ENCODE peak calls at places on chromosome 20, in ten cellular contexts. One of them, this sample, is unnamed.

GRCh38 chr20:56710577-56711465 is 81.7 kb downstream of the TFAP2C start:
- DNase-seq in tibial artery: no peak
- DNase-seq in keratinocyte: no peak
- DNase-seq in endodermal cell: no peak
- DNase-seq in lower lobe of right lung: peak; percentile 54
- DNase-seq in SJCRH30: no peak
- DNase-seq in colonic mucosa: no peak
- DNase-seq in K562: no peak
- DNase-seq in mesenchymal stem cell: peak; percentile 63
- DNase-seq in left ventricle myocardium inferior: no peak
- DNase-seq in this sample: peak; percentile 14

GRCh38 chr20:32789896-32790750 is 27.9 kb downstream of the DNMT3B start:
- DNase-seq in keratinocyte: no peak
- DNase-seq in left ventricle myocardium inferior: peak; percentile 70
- DNase-seq in lower lobe of right lung: peak; percentile 72
- DNase-seq in endodermal cell: peak; percentile 93
- DNase-seq in K562: peak; percentile 83
- DNase-seq in SJCRH30: peak; percentile 86
- DNase-seq in colonic mucosa: peak; percentile 77
- DNase-seq in mesenchymal stem cell: peak; percentile 60
- DNase-seq in tibial artery: peak; percentile 79
- DNase-seq in this sample: peak; percentile 64

GRCh38 chr20:24153101-24154040 is 164.8 kb upstream of the GGTLC1 start:
- DNase-seq in SJCRH30: no peak
- DNase-seq in colonic mucosa: no peak
- DNase-seq in K562: no peak
- DNase-seq in mesenchymal stem cell: no peak
- DNase-seq in keratinocyte: no peak
- DNase-seq in left ventricle myocardium inferior: no peak
- DNase-seq in tibial artery: no peak
- DNase-seq in lower lobe of right lung: no peak
- DNase-seq in endodermal cell: no peak
- DNase-seq in this sample: no peak

GRCh38 chr20:19934792-19935491 is 82.2 kb upstream of the NAA20 start:
- DNase-seq in left ventricle myocardium inferior: peak; percentile 58
- DNase-seq in colonic mucosa: peak; percentile 89
- DNase-seq in K562: no peak
- DNase-seq in tibial artery: peak; percentile 81
- DNase-seq in mesenchymal stem cell: peak; percentile 62
- DNase-seq in lower lobe of right lung: peak; percentile 71
- DNase-seq in SJCRH30: no peak
- DNase-seq in keratinocyte: no peak
- DNase-seq in endodermal cell: no peak
- DNase-seq in this sample: no peak

GRCh38 chr20:48761023-48761785 is 66.6 kb downstream of the PREX1 start:
- DNase-seq in mesenchymal stem cell: no peak
- DNase-seq in left ventricle myocardium inferior: peak; percentile 39
- DNase-seq in K562: no peak
- DNase-seq in colonic mucosa: peak; percentile 46
- DNase-seq in endodermal cell: no peak
- DNase-seq in keratinocyte: no peak
- DNase-seq in tibial artery: no peak
- DNase-seq in lower lobe of right lung: peak; percentile 75
- DNase-seq in SJCRH30: no peak
- DNase-seq in this sample: no peak

GRCh38 chr20:5636841-5637240 is 113.4 kb upstream of the SHLD1 start:
- DNase-seq in keratinocyte: no peak
- DNase-seq in left ventricle myocardium inferior: no peak
- DNase-seq in SJCRH30: no peak
- DNase-seq in endodermal cell: no peak
- DNase-seq in mesenchymal stem cell: no peak
- DNase-seq in K562: no peak
- DNase-seq in colonic mucosa: no peak
- DNase-seq in tibial artery: no peak
- DNase-seq in lower lobe of right lung: no peak
- DNase-seq in this sample: no peak

GRCh38 chr20:47559141-47559540 is 57.5 kb downstream of the NCOA3 start:
- DNase-seq in keratinocyte: no peak
- DNase-seq in left ventricle myocardium inferior: no peak
- DNase-seq in SJCRH30: no peak
- DNase-seq in lower lobe of right lung: no peak
- DNase-seq in endodermal cell: no peak
- DNase-seq in mesenchymal stem cell: peak; percentile 33
- DNase-seq in colonic mucosa: no peak
- DNase-seq in K562: no peak
- DNase-seq in tibial artery: no peak
- DNase-seq in this sample: no peak

GRCh38 chr20:8144282-8145245 is 12.5 kb downstream of the PLCB1 start:
- DNase-seq in mesenchymal stem cell: peak; percentile 72
- DNase-seq in colonic mucosa: no peak
- DNase-seq in endodermal cell: peak; percentile 54
- DNase-seq in left ventricle myocardium inferior: no peak
- DNase-seq in tibial artery: no peak
- DNase-seq in SJCRH30: no peak
- DNase-seq in keratinocyte: no peak
- DNase-seq in lower lobe of right lung: no peak
- DNase-seq in K562: no peak
- DNase-seq in this sample: peak; percentile 92

GRCh38 chr20:48453477-48454093 is 374.2 kb downstream of the PREX1 start:
- DNase-seq in SJCRH30: no peak
- DNase-seq in left ventricle myocardium inferior: no peak
- DNase-seq in tibial artery: no peak
- DNase-seq in keratinocyte: no peak
- DNase-seq in lower lobe of right lung: no peak
- DNase-seq in endodermal cell: no peak
- DNase-seq in K562: no peak
- DNase-seq in mesenchymal stem cell: no peak
- DNase-seq in colonic mucosa: no peak
- DNase-seq in this sample: no peak

GRCh38 chr20:32481311-32482103 is 103.6 kb downstream of the NOL4L start:
- DNase-seq in endodermal cell: peak; percentile 68
- DNase-seq in colonic mucosa: peak; percentile 66
- DNase-seq in left ventricle myocardium inferior: no peak
- DNase-seq in mesenchymal stem cell: peak; percentile 71
- DNase-seq in SJCRH30: no peak
- DNase-seq in keratinocyte: no peak
- DNase-seq in lower lobe of right lung: no peak
- DNase-seq in tibial artery: no peak
- DNase-seq in K562: no peak
- DNase-seq in this sample: no peak

GRCh38 chr20:57957397-57958049 is 247.7 kb upstream of the PMEPA1 start:
- DNase-seq in keratinocyte: no peak
- DNase-seq in colonic mucosa: no peak
- DNase-seq in endodermal cell: no peak
- DNase-seq in lower lobe of right lung: no peak
- DNase-seq in SJCRH30: no peak
- DNase-seq in left ventricle myocardium inferior: no peak
- DNase-seq in tibial artery: no peak
- DNase-seq in mesenchymal stem cell: no peak
- DNase-seq in K562: no peak
- DNase-seq in this sample: peak; percentile 34

GRCh38 chr20:52494244-52494643 is 302.7 kb upstream of the ZFP64 start:
- DNase-seq in tibial artery: no peak
- DNase-seq in mesenchymal stem cell: peak; percentile 97
- DNase-seq in K562: no peak
- DNase-seq in SJCRH30: no peak
- DNase-seq in colonic mucosa: no peak
- DNase-seq in left ventricle myocardium inferior: no peak
- DNase-seq in keratinocyte: peak; percentile 32
- DNase-seq in lower lobe of right lung: no peak
- DNase-seq in endodermal cell: no peak
- DNase-seq in this sample: peak; percentile 46

GRCh38 chr20:38272398-38272797 is 11.9 kb upstream of the KIAA1755 start:
- DNase-seq in K562: no peak
- DNase-seq in mesenchymal stem cell: peak; percentile 71
- DNase-seq in endodermal cell: no peak
- DNase-seq in tibial artery: peak; percentile 58
- DNase-seq in SJCRH30: no peak
- DNase-seq in lower lobe of right lung: no peak
- DNase-seq in left ventricle myocardium inferior: no peak
- DNase-seq in colonic mucosa: no peak
- DNase-seq in keratinocyte: peak; percentile 33
- DNase-seq in this sample: no peak

GRCh38 chr20:19786311-19786710 is 28.3 kb downstream of the RIN2 start:
- DNase-seq in keratinocyte: peak; percentile 96
- DNase-seq in lower lobe of right lung: no peak
- DNase-seq in colonic mucosa: peak; percentile 71
- DNase-seq in K562: no peak
- DNase-seq in mesenchymal stem cell: peak; percentile 82
- DNase-seq in tibial artery: peak; percentile 71
- DNase-seq in left ventricle myocardium inferior: peak; percentile 59
- DNase-seq in endodermal cell: no peak
- DNase-seq in SJCRH30: peak; percentile 95
- DNase-seq in this sample: peak; percentile 83

GRCh38 chr20:53162251-53162835 is 190.2 kb downstream of the TSHZ2 start:
- DNase-seq in K562: peak; percentile 82
- DNase-seq in endodermal cell: peak; percentile 87
- DNase-seq in SJCRH30: peak; percentile 19
- DNase-seq in colonic mucosa: no peak
- DNase-seq in keratinocyte: no peak
- DNase-seq in tibial artery: no peak
- DNase-seq in mesenchymal stem cell: peak; percentile 68
- DNase-seq in left ventricle myocardium inferior: peak; percentile 29
- DNase-seq in lower lobe of right lung: no peak
- DNase-seq in this sample: peak; percentile 33

GRCh38 chr20:47289096-47289495 is 67.4 kb downstream of the ZMYND8 start:
- DNase-seq in K562: no peak
- DNase-seq in colonic mucosa: no peak
- DNase-seq in endodermal cell: no peak
- DNase-seq in lower lobe of right lung: no peak
- DNase-seq in left ventricle myocardium inferior: no peak
- DNase-seq in keratinocyte: no peak
- DNase-seq in mesenchymal stem cell: no peak
- DNase-seq in SJCRH30: no peak
- DNase-seq in tibial artery: no peak
- DNase-seq in this sample: no peak

GRCh38 chr20:49775229-49775693 is 37.4 kb upstream of the SLC9A8 start:
- DNase-seq in SJCRH30: peak; percentile 99
- DNase-seq in mesenchymal stem cell: peak; percentile 94
- DNase-seq in lower lobe of right lung: peak; percentile 65
- DNase-seq in keratinocyte: no peak
- DNase-seq in endodermal cell: peak; percentile 83
- DNase-seq in left ventricle myocardium inferior: no peak
- DNase-seq in tibial artery: peak; percentile 68
- DNase-seq in colonic mucosa: peak; percentile 67
- DNase-seq in K562: peak; percentile 63
- DNase-seq in this sample: peak; percentile 38

GRCh38 chr20:46017272-46017671 is 8.6 kb downstream of the MMP9 start:
- DNase-seq in endodermal cell: no peak
- DNase-seq in colonic mucosa: no peak
- DNase-seq in keratinocyte: no peak
- DNase-seq in K562: no peak
- DNase-seq in tibial artery: no peak
- DNase-seq in lower lobe of right lung: no peak
- DNase-seq in SJCRH30: no peak
- DNase-seq in mesenchymal stem cell: no peak
- DNase-seq in left ventricle myocardium inferior: no peak
- DNase-seq in this sample: no peak
- H3K27me3 ChIP-seq in endodermal cell: peaks cover 7% of the 10 kb centered on the region
- H3K27me3 ChIP-seq in colonic mucosa: peaks cover 14% of the 10 kb centered on the region
- H3K27me3 ChIP-seq in keratinocyte: peaks cover 6% of the 10 kb centered on the region
- H3K27me3 ChIP-seq in K562: no peaks in the 10 kb centered on the region
- H3K27me3 ChIP-seq in tibial artery: peaks cover 85% of the 10 kb centered on the region
- H3K27me3 ChIP-seq in lower lobe of right lung: peaks cover 85% of the 10 kb centered on the region
- H3K27me3 ChIP-seq in SJCRH30: peaks cover 4% of the 10 kb centered on the region
- H3K27me3 ChIP-seq in mesenchymal stem cell: peaks cover 61% of the 10 kb centered on the region
- H3K27me3 ChIP-seq in left ventricle myocardium inferior: peaks cover 100% of the 10 kb centered on the region
- H3K27me3 ChIP-seq in this sample: peaks cover 7% of the 10 kb centered on the region

GRCh38 chr20:61746147-61746646 is 319.5 kb downstream of the TAF4 start:
- DNase-seq in colonic mucosa: no peak
- DNase-seq in lower lobe of right lung: peak; percentile 24
- DNase-seq in keratinocyte: no peak
- DNase-seq in tibial artery: no peak
- DNase-seq in K562: no peak
- DNase-seq in SJCRH30: no peak
- DNase-seq in left ventricle myocardium inferior: no peak
- DNase-seq in mesenchymal stem cell: no peak
- DNase-seq in endodermal cell: no peak
- DNase-seq in this sample: no peak

GRCh38 chr20:61744691-61745396 is 320.8 kb downstream of the TAF4 start:
- DNase-seq in keratinocyte: no peak
- DNase-seq in lower lobe of right lung: peak; percentile 31
- DNase-seq in K562: no peak
- DNase-seq in left ventricle myocardium inferior: no peak
- DNase-seq in tibial artery: no peak
- DNase-seq in mesenchymal stem cell: peak; percentile 82
- DNase-seq in endodermal cell: no peak
- DNase-seq in SJCRH30: no peak
- DNase-seq in colonic mucosa: no peak
- DNase-seq in this sample: peak; percentile 3

GRCh38 chr20:61742097-61742805 is 323.4 kb downstream of the TAF4 start:
- DNase-seq in K562: no peak
- DNase-seq in keratinocyte: no peak
- DNase-seq in colonic mucosa: no peak
- DNase-seq in endodermal cell: no peak
- DNase-seq in mesenchymal stem cell: no peak
- DNase-seq in SJCRH30: no peak
- DNase-seq in lower lobe of right lung: peak; percentile 7
- DNase-seq in left ventricle myocardium inferior: no peak
- DNase-seq in tibial artery: no peak
- DNase-seq in this sample: no peak

GRCh38 chr20:61745397-61746146 is 320.1 kb downstream of the TAF4 start:
- DNase-seq in mesenchymal stem cell: no peak
- DNase-seq in endodermal cell: no peak
- DNase-seq in colonic mucosa: no peak
- DNase-seq in lower lobe of right lung: peak; percentile 40
- DNase-seq in left ventricle myocardium inferior: no peak
- DNase-seq in SJCRH30: no peak
- DNase-seq in keratinocyte: no peak
- DNase-seq in K562: no peak
- DNase-seq in tibial artery: no peak
- DNase-seq in this sample: no peak

GRCh38 chr20:61743606-61744005 is 322.1 kb downstream of the TAF4 start:
- DNase-seq in mesenchymal stem cell: no peak
- DNase-seq in left ventricle myocardium inferior: no peak
- DNase-seq in endodermal cell: no peak
- DNase-seq in K562: no peak
- DNase-seq in SJCRH30: no peak
- DNase-seq in lower lobe of right lung: peak; percentile 30
- DNase-seq in colonic mucosa: no peak
- DNase-seq in tibial artery: no peak
- DNase-seq in keratinocyte: no peak
- DNase-seq in this sample: no peak
- H3K27me3 ChIP-seq in mesenchymal stem cell: no peaks in the 10 kb centered on the region
- H3K27me3 ChIP-seq in left ventricle myocardium inferior: peaks cover 46% of the 10 kb centered on the region
- H3K27me3 ChIP-seq in endodermal cell: no peaks in the 10 kb centered on the region
- H3K27me3 ChIP-seq in K562: peaks cover 7% of the 10 kb centered on the region
- H3K27me3 ChIP-seq in SJCRH30: peaks cover 53% of the 10 kb centered on the region
- H3K27me3 ChIP-seq in lower lobe of right lung: peaks cover under 1% of the 10 kb centered on the region
- H3K27me3 ChIP-seq in colonic mucosa: no peaks in the 10 kb centered on the region
- H3K27me3 ChIP-seq in tibial artery: peaks cover 7% of the 10 kb centered on the region
- H3K27me3 ChIP-seq in keratinocyte: peaks cover 7% of the 10 kb centered on the region
- H3K27me3 ChIP-seq in this sample: no peaks in the 10 kb centered on the region

GRCh38 chr20:43899274-43899878 is 15.3 kb upstream of the TOX2 start:
- DNase-seq in lower lobe of right lung: no peak
- DNase-seq in endodermal cell: no peak
- DNase-seq in colonic mucosa: no peak
- DNase-seq in mesenchymal stem cell: no peak
- DNase-seq in left ventricle myocardium inferior: no peak
- DNase-seq in SJCRH30: no peak
- DNase-seq in K562: no peak
- DNase-seq in keratinocyte: no peak
- DNase-seq in tibial artery: no peak
- DNase-seq in this sample: no peak
- H3K27me3 ChIP-seq in lower lobe of right lung: no peaks in the 10 kb centered on the region
- H3K27me3 ChIP-seq in endodermal cell: no peaks in the 10 kb centered on the region
- H3K27me3 ChIP-seq in colonic mucosa: no peaks in the 10 kb centered on the region
- H3K27me3 ChIP-seq in mesenchymal stem cell: peaks cover 36% of the 10 kb centered on the region
- H3K27me3 ChIP-seq in left ventricle myocardium inferior: peaks cover 57% of the 10 kb centered on the region
- H3K27me3 ChIP-seq in SJCRH30: no peaks in the 10 kb centered on the region
- H3K27me3 ChIP-seq in K562: no peaks in the 10 kb centered on the region
- H3K27me3 ChIP-seq in keratinocyte: peaks cover 9% of the 10 kb centered on the region
- H3K27me3 ChIP-seq in tibial artery: no peaks in the 10 kb centered on the region
- H3K27me3 ChIP-seq in this sample: no peaks in the 10 kb centered on the region

GRCh38 chr20:40689100-40689942 is at the start of gene MAFB:
- DNase-seq in left ventricle myocardium inferior: peak; percentile 95
- DNase-seq in SJCRH30: peak; percentile 44
- DNase-seq in colonic mucosa: peak; percentile 84
- DNase-seq in endodermal cell: peak; percentile 95
- DNase-seq in lower lobe of right lung: peak; percentile 96
- DNase-seq in keratinocyte: no peak
- DNase-seq in K562: peak; percentile 60
- DNase-seq in mesenchymal stem cell: peak; percentile 93
- DNase-seq in tibial artery: peak; percentile 97
- DNase-seq in this sample: peak; percentile 76
- H3K27me3 ChIP-seq in left ventricle myocardium inferior: peaks cover 78% of the 10 kb centered on the region
- H3K27me3 ChIP-seq in SJCRH30: peaks cover 36% of the 10 kb centered on the region
- H3K27me3 ChIP-seq in colonic mucosa: peaks cover 80% of the 10 kb centered on the region
- H3K27me3 ChIP-seq in endodermal cell: peaks cover 96% of the 10 kb centered on the region
- H3K27me3 ChIP-seq in lower lobe of right lung: peaks cover 38% of the 10 kb centered on the region
- H3K27me3 ChIP-seq in keratinocyte: peaks cover 25% of the 10 kb centered on the region
- H3K27me3 ChIP-seq in K562: peaks cover 9% of the 10 kb centered on the region
- H3K27me3 ChIP-seq in mesenchymal stem cell: peaks cover 82% of the 10 kb centered on the region
- H3K27me3 ChIP-seq in tibial artery: peaks cover 38% of the 10 kb centered on the region
- H3K27me3 ChIP-seq in this sample: peaks cover 66% of the 10 kb centered on the region

This sample was measured in brain microvascular endothelial cell.